ENCODE peak calls at places on chromosomes 11 and 22, in four cellular contexts. One of them, this sample, is unnamed.
A peak's percentile ranks its signal among the peaks of the same experiment; 100 is the strongest.

GRCh38 chr11:11510939-11511338 is 110.9 kb downstream of the GALNT18 start:
- DNase-seq in GM12878: no peak
- DNase-seq in SK-N-SH: no peak
- DNase-seq in H1: no peak
- DNase-seq in this sample: no peak

GRCh38 chr11:118321386-118322082 is 17.0 kb downstream of the CD3E start:
- DNase-seq in SK-N-SH: no peak
- DNase-seq in GM12878: no peak
- DNase-seq in H1: no peak
- DNase-seq in this sample: peak; percentile 32

GRCh38 chr22:37912171-37912570 is 6.1 kb downstream of the MICALL1 start:
- DNase-seq in H1: no peak
- DNase-seq in SK-N-SH: no peak
- DNase-seq in GM12878: no peak
- DNase-seq in this sample: no peak

GRCh38 chr22:43824724-43825485 is 12.8 kb upstream of the EFCAB6 start:
- DNase-seq in SK-N-SH: no peak
- DNase-seq in H1: no peak
- DNase-seq in GM12878: no peak
- DNase-seq in this sample: no peak

GRCh38 chr11:134509381-134510068 is 97.5 kb upstream of the B3GAT1 start:
- DNase-seq in GM12878: no peak
- DNase-seq in SK-N-SH: no peak
- DNase-seq in H1: no peak
- DNase-seq in this sample: no peak

GRCh38 chr11:12164061-12165014 is 53.9 kb downstream of the MICAL2 start:
- DNase-seq in SK-N-SH: no peak
- DNase-seq in GM12878: no peak
- DNase-seq in H1: no peak
- DNase-seq in this sample: no peak

GRCh38 chr11:123677510-123677909 is 23.1 kb upstream of the SCN3B start:
- DNase-seq in H1: no peak
- DNase-seq in GM12878: no peak
- DNase-seq in SK-N-SH: no peak
- DNase-seq in this sample: no peak

GRCh38 chr11:61800331-61801281 is 7.9 kb downstream of the FEN1 start:
- DNase-seq in GM12878: no peak
- DNase-seq in SK-N-SH: no peak
- DNase-seq in H1: no peak
- DNase-seq in this sample: no peak

GRCh38 chr11:117819096-117820040 is 5.2 kb downstream of the FXYD2 start:
- DNase-seq in SK-N-SH: peak; percentile 74
- DNase-seq in H1: peak; percentile 54
- DNase-seq in GM12878: no peak
- DNase-seq in this sample: peak; percentile 61

GRCh38 chr11:1228183-1228821 is 5.4 kb downstream of the MUC5B start:
- DNase-seq in GM12878: no peak
- DNase-seq in SK-N-SH: peak; percentile 39
- DNase-seq in H1: no peak
- DNase-seq in this sample: no peak

GRCh38 chr22:37659066-37659896 is 758 bp downstream of the PDXP start:
- DNase-seq in SK-N-SH: peak; percentile 72
- DNase-seq in GM12878: no peak
- DNase-seq in H1: no peak
- DNase-seq in this sample: peak; percentile 73

GRCh38 chr22:22578702-22579424 is 19.8 kb upstream of the PRAME start:
- DNase-seq in SK-N-SH: no peak
- DNase-seq in H1: no peak
- DNase-seq in GM12878: no peak
- DNase-seq in this sample: no peak

GRCh38 chr11:20640401-20640800 is 29.0 kb upstream of the NELL1 start:
- DNase-seq in GM12878: no peak
- DNase-seq in H1: no peak
- DNase-seq in SK-N-SH: no peak
- DNase-seq in this sample: no peak

GRCh38 chr11:7498193-7498592 is 12.9 kb downstream of the OLFML1 start:
- DNase-seq in GM12878: no peak
- DNase-seq in SK-N-SH: no peak
- DNase-seq in H1: no peak
- DNase-seq in this sample: no peak

GRCh38 chr11:44005956-44006355 is 41.8 kb upstream of the ACCSL start:
- DNase-seq in H1: no peak
- DNase-seq in GM12878: no peak
- DNase-seq in SK-N-SH: no peak
- DNase-seq in this sample: no peak

GRCh38 chr11:123168955-123169484 is 26.0 kb downstream of the CLMP start:
- DNase-seq in SK-N-SH: no peak
- DNase-seq in GM12878: no peak
- DNase-seq in H1: no peak
- DNase-seq in this sample: no peak

GRCh38 chr11:107752954-107753822 is 41.3 kb upstream of the SLN start:
- DNase-seq in SK-N-SH: no peak
- DNase-seq in GM12878: no peak
- DNase-seq in H1: no peak
- DNase-seq in this sample: no peak

GRCh38 chr11:15716550-15716949 is 601.8 kb downstream of the INSC start:
- DNase-seq in H1: no peak
- DNase-seq in GM12878: no peak
- DNase-seq in SK-N-SH: no peak
- DNase-seq in this sample: no peak

GRCh38 chr11:90803366-90803765 is 580.5 kb upstream of the CHORDC1 start:
- DNase-seq in H1: no peak
- DNase-seq in GM12878: no peak
- DNase-seq in SK-N-SH: no peak
- DNase-seq in this sample: no peak

GRCh38 chr11:130437848-130438247 is 9.4 kb upstream of the ADAMTS8 start:
- DNase-seq in SK-N-SH: no peak
- DNase-seq in H1: no peak
- DNase-seq in GM12878: no peak
- DNase-seq in this sample: no peak

GRCh38 chr11:26121466-26121865 is 210.5 kb upstream of the ANO3 start:
- DNase-seq in SK-N-SH: no peak
- DNase-seq in H1: no peak
- DNase-seq in GM12878: no peak
- DNase-seq in this sample: no peak

GRCh38 chr11:75492181-75492820 is 33.4 kb downstream of the GDPD5 start:
- DNase-seq in H1: peak; percentile 21
- DNase-seq in GM12878: no peak
- DNase-seq in SK-N-SH: no peak
- DNase-seq in this sample: no peak

GRCh38 chr11:95699631-95700470 is 89.7 kb downstream of the FAM76B start:
- DNase-seq in H1: no peak
- DNase-seq in GM12878: no peak
- DNase-seq in SK-N-SH: no peak
- DNase-seq in this sample: no peak

GRCh38 chr11:131637469-131638175 is 267.2 kb downstream of the NTM start:
- DNase-seq in GM12878: no peak
- DNase-seq in H1: no peak
- DNase-seq in SK-N-SH: no peak
- DNase-seq in this sample: no peak

GRCh38 chr11:133977067-133977681 is 20.4 kb upstream of the IGSF9B start:
- DNase-seq in GM12878: peak; percentile 56
- DNase-seq in SK-N-SH: no peak
- DNase-seq in H1: no peak
- DNase-seq in this sample: no peak

GRCh38 chr22:22446527-22446926 is 62.0 kb downstream of the ZNF280B start:
- DNase-seq in GM12878: no peak
- DNase-seq in H1: no peak
- DNase-seq in SK-N-SH: no peak
- DNase-seq in this sample: no peak

DNA sequence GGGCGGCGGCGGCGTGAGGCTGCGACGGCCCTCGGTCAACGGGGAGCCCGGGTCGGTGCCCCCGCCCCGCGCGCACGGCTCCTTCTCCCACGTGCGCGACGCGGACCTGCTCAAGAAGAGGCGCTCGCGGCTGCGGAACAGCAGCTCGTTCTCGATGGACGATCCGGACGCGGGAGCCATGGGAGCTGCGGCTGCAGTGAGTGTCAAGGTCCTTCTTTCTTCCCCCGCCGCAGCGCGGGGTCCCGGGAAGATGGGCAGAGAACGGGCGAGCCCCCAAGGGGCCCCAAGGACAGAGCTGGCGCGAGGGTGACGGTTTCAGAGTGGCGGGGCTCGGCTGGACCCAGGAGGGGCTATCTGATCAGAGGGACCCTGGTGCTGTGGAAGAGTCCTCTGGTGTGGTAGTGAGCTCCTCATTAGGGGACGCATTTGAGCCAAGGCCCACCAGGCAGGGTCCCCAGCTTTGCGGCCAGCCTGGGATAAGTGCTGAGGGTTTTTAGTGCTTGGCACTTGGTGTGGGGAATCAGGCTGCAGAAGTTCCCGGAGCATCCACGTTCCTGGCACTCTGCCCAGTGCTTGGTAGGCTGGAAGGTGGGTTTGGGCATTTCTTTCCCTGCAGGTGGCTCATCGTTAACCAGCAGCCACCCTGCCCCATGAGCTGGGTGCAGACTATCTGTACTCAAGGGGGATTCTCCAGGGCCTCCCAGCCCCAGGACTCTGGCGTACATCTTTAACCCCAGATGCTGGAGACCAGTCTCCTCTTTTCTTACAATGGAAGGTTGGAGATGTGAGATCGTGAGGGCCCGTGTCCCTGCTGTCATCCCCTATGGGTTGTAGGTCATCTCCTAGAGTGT is 9.8 kb downstream of the EHBP1L1 start:
- DNase-seq in SK-N-SH: peak; percentile 36
- DNase-seq in GM12878: no peak
- DNase-seq in H1: no peak
- DNase-seq in this sample: no peak
- TF ChIP-seq TCF12 in SK-N-SH: no peak
- TF ChIP-seq TCF12 in GM12878: no peak
- TF ChIP-seq TCF12 in H1: no peak
- TF ChIP-seq TCF12 in this sample: no peak

DNA sequence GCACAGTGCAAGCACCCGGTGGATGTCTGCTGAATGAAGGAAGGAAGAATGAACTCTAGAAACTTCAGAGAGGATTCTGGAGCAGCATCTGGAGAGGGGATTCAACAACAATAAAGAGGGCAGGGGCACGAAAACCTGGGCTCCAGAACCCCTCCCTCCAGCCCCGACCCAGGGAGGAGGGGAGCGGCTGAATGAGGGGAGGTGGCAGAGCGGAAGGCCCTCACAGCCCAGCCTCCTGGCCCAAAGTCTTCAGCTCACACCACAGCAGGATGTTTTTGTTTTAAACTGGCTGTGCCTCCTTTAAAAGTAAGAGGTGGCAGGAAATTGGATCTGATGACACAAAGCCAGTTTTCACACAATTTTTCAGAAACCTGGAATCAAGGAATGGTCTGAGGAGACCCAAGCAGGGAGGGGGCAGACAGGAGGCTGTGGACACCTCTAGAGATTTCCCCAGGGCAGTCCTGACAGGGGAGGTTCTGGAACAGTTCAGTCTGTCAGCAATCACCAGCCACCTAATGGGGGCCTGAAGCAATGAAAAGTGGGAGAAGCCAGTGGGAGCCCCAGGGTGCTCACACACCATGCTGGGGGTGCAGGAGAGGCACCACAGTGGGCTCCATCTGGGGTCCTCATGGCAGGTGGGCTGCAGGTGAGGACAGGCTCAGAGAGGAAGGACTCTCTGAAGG is 44.4 kb upstream of the TCF20 start:
- DNase-seq in GM12878: no peak
- DNase-seq in SK-N-SH: no peak
- DNase-seq in H1: no peak
- DNase-seq in this sample: no peak
- TF ChIP-seq TCF12 in GM12878: no peak
- TF ChIP-seq TCF12 in SK-N-SH: no peak
- TF ChIP-seq TCF12 in H1: no peak
- TF ChIP-seq TCF12 in this sample: no peak

GRCh38 chr11:112241486-112241885 is 15.3 kb downstream of the PTS start:
- DNase-seq in GM12878: no peak
- DNase-seq in H1: no peak
- DNase-seq in SK-N-SH: no peak
- DNase-seq in this sample: peak; percentile 76
- TF ChIP-seq TCF12 in GM12878: no peak
- TF ChIP-seq TCF12 in H1: no peak
- TF ChIP-seq TCF12 in SK-N-SH: no peak
- TF ChIP-seq TCF12 in this sample: no peak

GRCh38 chr22:38936562-38936961 is 20.8 kb upstream of the APOBEC3A start:
- DNase-seq in H1: no peak
- DNase-seq in GM12878: no peak
- DNase-seq in SK-N-SH: no peak
- DNase-seq in this sample: no peak
- TF ChIP-seq TCF12 in H1: no peak
- TF ChIP-seq TCF12 in GM12878: no peak
- TF ChIP-seq TCF12 in SK-N-SH: no peak
- TF ChIP-seq TCF12 in this sample: no peak

GRCh38 chr22:30183271-30183670 is 63.3 kb downstream of the LIF start:
- DNase-seq in SK-N-SH: no peak
- DNase-seq in H1: no peak
- DNase-seq in GM12878: no peak
- DNase-seq in this sample: no peak

GRCh38 chr22:30182833-30183232 is 63.7 kb downstream of the LIF start:
- DNase-seq in SK-N-SH: no peak
- DNase-seq in H1: no peak
- DNase-seq in GM12878: no peak
- DNase-seq in this sample: no peak

GRCh38 chr22:30185129-30185528 is 61.4 kb downstream of the LIF start:
- DNase-seq in GM12878: no peak
- DNase-seq in H1: no peak
- DNase-seq in SK-N-SH: no peak
- DNase-seq in this sample: no peak

GRCh38 chr22:30182365-30182764 is 64.2 kb downstream of the LIF start:
- DNase-seq in GM12878: no peak
- DNase-seq in SK-N-SH: no peak
- DNase-seq in H1: no peak
- DNase-seq in this sample: peak; percentile 39

GRCh38 chr22:30183861-30184278 is 62.7 kb downstream of the LIF start:
- DNase-seq in SK-N-SH: no peak
- DNase-seq in GM12878: no peak
- DNase-seq in H1: no peak
- DNase-seq in this sample: no peak
- TF ChIP-seq TCF12 in SK-N-SH: peak; percentile 8
- TF ChIP-seq TCF12 in GM12878: no peak
- TF ChIP-seq TCF12 in H1: no peak
- TF ChIP-seq TCF12 in this sample: no peak

GRCh38 chr11:128207861-128208321 is 379.5 kb downstream of the ETS1 start:
- DNase-seq in SK-N-SH: no peak
- DNase-seq in H1: no peak
- DNase-seq in GM12878: no peak
- DNase-seq in this sample: no peak
- TF ChIP-seq TCF12 in SK-N-SH: peak; percentile 23
- TF ChIP-seq TCF12 in H1: no peak
- TF ChIP-seq TCF12 in GM12878: no peak
- TF ChIP-seq TCF12 in this sample: no peak